ENCODE peak calls at places on chromosome 15, in seven cellular contexts. X is IMR-90, U is lung, O is stomach, Z is left ventricle myocardium inferior, F is ascending aorta, I is ovary. N is an unnamed sample.

GRCh38 chr15:48392356-48392755 is 61.1 kb downstream of the DUT start:
- DNase-seq in X (no peak), U (peak; percentile 58), O (no peak), Z (peak; percentile 36), F (no peak), I (peak; percentile 59), N (no peak)

GRCh38 chr15:92707880-92708551 is 52.4 kb upstream of the FAM174B start:
- DNase-seq in X (no peak), U (no peak), O (no peak), Z (no peak), F (no peak), I (no peak), N (no peak)

GRCh38 chr15:82650046-82650670 is 3.0 kb upstream of the CPEB1 start:
- DNase-seq in X (no peak), U (no peak), O (no peak), Z (no peak), F (no peak), I (no peak), N (no peak)

GRCh38 chr15:58551084-58551763 is 119.4 kb downstream of the LIPC start:
- DNase-seq in X (no peak), U (no peak), O (peak; percentile 14), Z (no peak), F (no peak), I (no peak), N (no peak)

GRCh38 chr15:65980824-65981456 is 111.6 kb downstream of the RAB11A start:
- DNase-seq in X (peak; percentile 79), U (peak; percentile 82), O (peak; percentile 81), Z (peak; percentile 36), F (no peak), I (peak; percentile 51), N (peak; percentile 8)

GRCh38 chr15:92846716-92847115 is 53.4 kb upstream of the CHD2 start:
- DNase-seq in X (peak; percentile 75), U (no peak), O (no peak), Z (no peak), F (no peak), I (no peak), N (no peak)

GRCh38 chr15:73926191-73927002 is at the start of gene LOXL1:
- DNase-seq in X (peak; percentile 92), U (peak; percentile 60), O (peak; percentile 70), Z (peak; percentile 79), F (peak; percentile 44), I (peak; percentile 76), N (no peak)

GRCh38 chr15:80591938-80592825 is 102.9 kb upstream of the ABHD17C start:
- DNase-seq in X (no peak), U (no peak), O (no peak), Z (no peak), F (no peak), I (no peak), N (no peak)

GRCh38 chr15:57477736-57478522 is 101.6 kb downstream of the CGNL1 start:
- DNase-seq in X (no peak), U (no peak), O (no peak), Z (no peak), F (no peak), I (no peak), N (no peak)

GRCh38 chr15:96345560-96346389 is 15.3 kb downstream of the NR2F2 start:
- DNase-seq in X (peak; percentile 83), U (peak; percentile 68), O (peak; percentile 72), Z (peak; percentile 77), F (no peak), I (peak; percentile 89), N (no peak)

GRCh38 chr15:96343529-96344072 is 13.1 kb downstream of the NR2F2 start:
- DNase-seq in X (no peak), U (no peak), O (no peak), Z (no peak), F (no peak), I (peak; percentile 39), N (no peak)

GRCh38 chr15:96344706-96345559 is 14.4 kb downstream of the NR2F2 start:
- DNase-seq in X (no peak), U (no peak), O (no peak), Z (no peak), F (no peak), I (peak; percentile 54), N (no peak)

GRCh38 chr15:96342611-96343528 is 12.4 kb downstream of the NR2F2 start:
- DNase-seq in X (no peak), U (peak; percentile 4), O (no peak), Z (no peak), F (no peak), I (peak; percentile 58), N (no peak)

GRCh38 chr15:96344120-96344705 is 13.7 kb downstream of the NR2F2 start:
- DNase-seq in X (no peak), U (no peak), O (no peak), Z (no peak), F (no peak), I (peak; percentile 33), N (no peak)
- H3K4me1 ChIP-seq in X (peaks cover 49% of the 10 kb centered on the region), U (no peaks in the 10 kb centered on the region), O (peaks cover 73% of the 10 kb centered on the region), Z (peaks cover 76% of the 10 kb centered on the region), F (no peaks in the 10 kb centered on the region), I (peaks cover 9% of the 10 kb centered on the region), N (no peaks in the 10 kb centered on the region)

DNA sequence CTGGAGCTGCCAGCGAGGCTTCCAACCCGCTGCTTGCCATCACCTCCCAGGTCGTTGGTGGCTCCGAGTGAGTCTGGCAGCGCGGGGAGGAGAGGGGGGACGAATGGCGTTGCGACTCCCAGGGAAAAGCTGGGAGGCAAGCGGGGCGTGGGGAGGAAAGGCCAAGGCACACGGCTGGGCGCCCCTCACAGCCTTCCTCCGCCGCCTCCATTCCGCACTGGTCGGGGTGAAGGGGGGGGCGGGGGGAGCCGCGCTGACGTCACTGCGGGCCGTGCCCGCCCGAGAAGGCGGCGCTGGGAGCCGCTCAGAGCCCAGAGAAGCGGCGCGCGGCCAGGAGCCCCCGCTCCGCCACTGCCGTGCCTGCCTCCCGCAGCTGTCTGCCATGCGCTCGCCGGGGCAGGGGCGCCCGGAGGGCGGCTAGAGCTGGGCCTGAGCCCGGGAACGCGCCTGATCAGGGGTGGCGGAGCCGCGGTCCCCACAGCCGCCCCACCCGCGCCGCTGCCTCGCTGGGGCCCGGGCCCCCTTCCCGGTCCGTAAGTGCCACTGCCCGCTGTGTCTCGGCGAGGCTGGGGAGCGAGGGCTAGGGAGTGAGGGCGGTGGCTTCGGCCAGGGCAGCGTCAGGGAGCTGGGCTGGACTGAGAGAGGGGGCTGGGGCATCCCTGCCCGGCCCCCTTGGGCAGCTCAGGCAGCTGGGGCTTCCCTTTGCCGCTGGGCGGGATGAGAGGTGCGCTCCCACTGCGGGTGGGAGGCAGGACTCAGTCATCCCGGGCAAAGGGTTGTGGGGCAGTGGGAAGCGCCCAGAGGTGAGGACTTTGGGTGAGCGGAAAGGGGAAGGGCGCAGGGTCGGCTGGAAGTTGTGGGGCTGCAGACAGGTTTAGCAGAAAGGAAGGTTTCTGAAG is 27.8 kb upstream of the POLG start:
- DNase-seq in X (no peak), U (no peak), O (no peak), Z (no peak), F (no peak), I (no peak), N (no peak)
- H3K27me3 ChIP-seq in X (peaks cover 89% of the 10 kb centered on the region), U (peaks cover 33% of the 10 kb centered on the region), O (peaks cover 98% of the 10 kb centered on the region), Z (peaks cover 100% of the 10 kb centered on the region), F (peaks cover 42% of the 10 kb centered on the region), I (no peaks in the 10 kb centered on the region), N (peaks cover 79% of the 10 kb centered on the region)

GRCh38 chr15:100650685-100651084 is 48.3 kb downstream of the ASB7 start:
- DNase-seq in X (no peak), U (no peak), O (no peak), Z (no peak), F (no peak), I (no peak), N (no peak)
- TF ChIP-seq CTCF in X (no peak), U (no peak), O (no peak), Z (no peak), F (no peak), I (no peak), N (no peak)

GRCh38 chr15:100009372-100009771 is 276.1 kb upstream of the LYSMD4 start:
- DNase-seq in X (no peak), U (no peak), O (no peak), Z (no peak), F (no peak), I (no peak), N (no peak)

GRCh38 chr15:100007609-100008008 is 274.4 kb upstream of the LYSMD4 start:
- DNase-seq in X (no peak), U (no peak), O (no peak), Z (no peak), F (no peak), I (no peak), N (no peak)

GRCh38 chr15:100011235-100011634 is 278.0 kb upstream of the LYSMD4 start:
- DNase-seq in X (no peak), U (no peak), O (no peak), Z (no peak), F (no peak), I (no peak), N (no peak)

GRCh38 chr15:100005715-100006114 is 272.5 kb upstream of the LYSMD4 start:
- DNase-seq in X (no peak), U (no peak), O (no peak), Z (no peak), F (no peak), I (no peak), N (no peak)

GRCh38 chr15:100008258-100008657 is 275.0 kb upstream of the LYSMD4 start:
- DNase-seq in X (no peak), U (no peak), O (no peak), Z (no peak), F (no peak), I (no peak), N (no peak)
- H3K4me1 ChIP-seq in X (no peaks in the 10 kb centered on the region), U (no peaks in the 10 kb centered on the region), O (no peaks in the 10 kb centered on the region), Z (no peaks in the 10 kb centered on the region), F (no peaks in the 10 kb centered on the region), I (no peaks in the 10 kb centered on the region), N (no peaks in the 10 kb centered on the region)